ENCODE peak calls at places on chromosomes 1 and 21, in four cellular contexts. One of them, this sample, is unnamed.

GRCh38 chr1:21705303-21705980 is 36.3 kb upstream of the RAP1GAP start:
- DNase-seq in HepG2: peak; percentile 42
- DNase-seq in K562: no peak
- DNase-seq in H1: no peak
- DNase-seq in this sample: no peak

GRCh38 chr1:35558374-35559316 is 1.0 kb downstream of the NCDN start:
- DNase-seq in K562: no peak
- DNase-seq in HepG2: no peak
- DNase-seq in H1: no peak
- DNase-seq in this sample: no peak

GRCh38 chr1:204192589-204193352 is 3.5 kb downstream of the KISS1 start:
- DNase-seq in H1: no peak
- DNase-seq in HepG2: no peak
- DNase-seq in K562: no peak
- DNase-seq in this sample: no peak

GRCh38 chr21:26583737-26584136 is 10.7 kb upstream of the CYYR1 start:
- DNase-seq in H1: no peak
- DNase-seq in K562: no peak
- DNase-seq in HepG2: no peak
- DNase-seq in this sample: no peak

GRCh38 chr1:166721145-166721544 is 118.1 kb upstream of the POGK start:
- DNase-seq in K562: no peak
- DNase-seq in HepG2: no peak
- DNase-seq in H1: no peak
- DNase-seq in this sample: no peak

GRCh38 chr1:150151291-150152181 is 1.8 kb downstream of the PLEKHO1 start:
- DNase-seq in HepG2: no peak
- DNase-seq in K562: peak; percentile 12
- DNase-seq in H1: no peak
- DNase-seq in this sample: no peak

GRCh38 chr1:145961425-145962156 is 2.8 kb downstream of the ANKRD34A start:
- DNase-seq in HepG2: no peak
- DNase-seq in H1: no peak
- DNase-seq in K562: no peak
- DNase-seq in this sample: no peak

GRCh38 chr1:53336146-53336545 is 8.3 kb upstream of the LRP8 start:
- DNase-seq in H1: no peak
- DNase-seq in K562: no peak
- DNase-seq in HepG2: no peak
- DNase-seq in this sample: no peak

GRCh38 chr1:170032531-170033295 is 41.8 kb downstream of the KIFAP3 start:
- DNase-seq in H1: no peak
- DNase-seq in K562: no peak
- DNase-seq in HepG2: no peak
- DNase-seq in this sample: no peak

GRCh38 chr1:228770779-228771223 is 35.5 kb downstream of the RHOU start:
- DNase-seq in HepG2: no peak
- DNase-seq in H1: no peak
- DNase-seq in K562: no peak
- DNase-seq in this sample: no peak

DNA sequence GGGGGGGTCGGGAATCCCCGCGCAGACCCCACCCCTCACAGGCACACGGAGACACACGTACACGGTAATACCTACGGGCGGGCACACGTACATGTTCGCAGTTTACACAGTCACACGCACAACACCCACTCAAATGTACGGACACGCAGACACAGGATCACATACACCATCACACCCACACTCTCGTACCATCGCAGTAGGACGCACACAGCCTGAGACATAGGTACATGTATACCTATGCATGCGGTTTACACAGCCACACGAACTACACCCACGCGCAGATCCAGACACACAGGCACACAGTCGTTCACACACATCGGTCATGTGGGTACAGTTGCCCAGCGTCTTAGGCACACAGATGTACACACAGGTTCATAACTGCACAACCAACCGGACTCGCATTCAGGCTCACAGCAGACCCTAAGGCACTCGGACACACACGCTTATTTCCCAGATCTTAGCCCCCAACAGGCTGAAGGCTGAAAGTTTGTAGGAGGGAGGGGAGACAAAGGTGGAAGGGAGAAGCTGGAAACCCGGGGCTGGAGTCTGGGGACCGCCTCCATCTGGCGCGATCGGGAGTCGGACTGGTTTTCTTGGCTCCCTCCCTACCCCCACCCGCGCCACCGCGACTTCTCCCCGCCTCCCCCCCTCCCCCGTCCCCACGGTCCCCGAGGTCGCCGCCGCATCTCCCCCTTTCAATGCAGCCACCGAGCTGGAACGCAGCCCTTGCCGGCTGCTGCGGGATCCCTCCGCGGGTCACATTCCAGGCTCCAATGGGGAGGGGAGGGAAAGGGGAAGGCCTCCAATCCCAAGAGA is 51.9 kb upstream of the SYNC start:
- DNase-seq in H1: no peak
- DNase-seq in HepG2: no peak
- DNase-seq in K562: peak; percentile 66
- DNase-seq in this sample: no peak
- TF ChIP-seq POLR2A in H1: peak; percentile 53
- TF ChIP-seq POLR2A in HepG2: no peak
- TF ChIP-seq POLR2A in K562: peak; percentile 53
- TF ChIP-seq POLR2A in this sample: no peak

GRCh38 chr1:37634554-37635308 is at the start of gene RSPO1:
- DNase-seq in K562: no peak
- DNase-seq in HepG2: no peak
- DNase-seq in H1: no peak
- DNase-seq in this sample: no peak

GRCh38 chr1:37636435-37636834 is 1.7 kb upstream of the RSPO1 start:
- DNase-seq in H1: no peak
- DNase-seq in HepG2: no peak
- DNase-seq in K562: no peak
- DNase-seq in this sample: no peak

GRCh38 chr1:37633040-37633949 is 1.4 kb downstream of the RSPO1 start:
- DNase-seq in H1: no peak
- DNase-seq in K562: no peak
- DNase-seq in HepG2: no peak
- DNase-seq in this sample: no peak

GRCh38 chr1:37633950-37634553 is 640 bp downstream of the RSPO1 start:
- DNase-seq in H1: no peak
- DNase-seq in K562: no peak
- DNase-seq in HepG2: no peak
- DNase-seq in this sample: no peak

DNA sequence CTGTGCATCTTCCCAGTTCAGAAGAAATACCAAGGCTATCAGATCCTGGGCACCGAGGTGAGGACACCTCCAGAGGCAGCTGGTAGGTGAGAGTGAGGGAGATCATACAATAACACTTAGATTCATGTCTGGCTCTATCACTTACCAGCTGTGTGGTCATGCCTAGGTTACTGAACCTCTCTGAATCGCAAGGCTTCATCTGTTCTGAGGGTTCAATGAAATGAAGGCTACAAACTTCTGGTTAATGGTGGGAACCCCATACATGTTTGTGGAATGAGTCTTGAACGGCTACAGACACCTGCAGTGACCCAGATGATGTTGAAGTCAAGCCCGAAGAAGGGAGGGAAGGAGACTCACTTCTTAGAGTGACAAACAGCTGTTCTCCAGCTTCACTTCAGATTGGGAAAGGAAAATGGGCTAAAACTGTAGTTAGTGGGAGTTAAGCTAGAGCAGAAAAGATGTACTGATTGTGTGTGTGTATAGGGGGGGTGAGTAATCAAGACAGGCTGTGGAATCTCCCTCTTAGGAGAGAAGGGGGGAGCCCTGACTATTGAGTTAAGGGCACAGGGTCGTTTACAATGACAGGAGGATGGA is 714 bp upstream of the RSPO1 start:
- DNase-seq in HepG2: no peak
- DNase-seq in K562: no peak
- DNase-seq in H1: no peak
- DNase-seq in this sample: no peak
- TF ChIP-seq EZH2 in HepG2: no peak
- TF ChIP-seq EZH2 in K562: no peak
- TF ChIP-seq EZH2 in H1: no peak
- TF ChIP-seq EZH2 in this sample: no peak

GRCh38 chr1:74467786-74468377 is 44.5 kb downstream of the LRRC53 start:
- DNase-seq in HepG2: no peak
- DNase-seq in H1: no peak
- DNase-seq in K562: no peak
- DNase-seq in this sample: no peak
- TF ChIP-seq JUN in HepG2: no peak
- TF ChIP-seq JUN in H1: no peak
- TF ChIP-seq JUN in K562: no peak
- TF ChIP-seq JUN in this sample: no peak

DNA sequence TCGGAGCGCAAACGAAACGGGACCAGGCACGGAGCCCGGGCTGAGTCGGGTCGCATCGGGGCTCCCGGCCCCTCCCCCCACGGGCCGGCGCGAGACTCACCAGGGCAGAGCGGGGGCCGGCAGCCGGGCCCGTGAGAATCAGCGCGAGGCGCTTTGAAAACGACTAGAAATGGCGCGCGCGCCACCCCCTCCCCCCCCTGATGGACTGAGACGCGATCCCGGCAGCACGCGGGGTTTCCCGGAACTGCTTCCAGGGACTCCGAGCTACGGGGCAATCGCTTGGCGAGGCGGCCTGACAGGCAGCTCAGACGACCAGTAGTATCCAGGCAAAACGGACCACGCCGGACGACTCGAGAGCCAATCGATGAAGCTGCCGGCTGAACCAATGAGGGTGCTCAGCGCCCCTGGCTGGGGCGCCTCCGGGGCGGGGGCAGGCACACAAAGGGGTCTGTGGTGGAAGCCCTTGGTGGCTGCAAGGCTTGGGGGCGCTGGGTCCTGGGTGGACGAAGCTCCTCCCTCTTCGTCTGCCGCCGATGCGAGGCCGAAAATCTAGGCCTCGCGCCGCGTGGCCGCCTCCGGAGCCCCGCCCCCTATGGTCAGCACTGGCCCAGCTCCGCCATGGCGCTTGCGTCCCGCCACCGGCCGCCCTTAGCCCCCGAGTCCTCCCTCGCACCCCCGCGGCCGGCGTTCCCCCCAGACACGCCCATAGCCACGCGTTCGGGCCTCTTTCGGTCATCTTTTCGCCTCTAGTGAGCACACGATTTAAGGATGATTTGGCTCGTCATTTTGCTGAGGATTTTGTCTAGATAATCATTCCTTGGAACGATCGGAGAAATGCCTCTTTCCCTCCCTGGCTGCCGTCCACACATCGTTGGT is at the start of gene HNRNPR:
- DNase-seq in HepG2: peak; percentile 99
- DNase-seq in K562: peak; percentile 100
- DNase-seq in H1: peak; percentile 100
- DNase-seq in this sample: peak; percentile 100
- TF ChIP-seq POLR2A in HepG2: peak; percentile 81
- TF ChIP-seq POLR2A in K562: peak; percentile 92
- TF ChIP-seq POLR2A in H1: peak; percentile 87
- TF ChIP-seq POLR2A in this sample: peak; percentile 87

This sample was measured in endothelial cell of umbilical vein.